ENCODE peak calls at places on chromosomes 12 and 14, in five cellular contexts. One of them, this sample, is unnamed.

GRCh38 chr14:57943038-57943437 is 77.1 kb upstream of the SLC35F4 start:
- DNase-seq in T-helper 1 cell: no peak
- DNase-seq in esophagus squamous epithelium: no peak
- DNase-seq in fibroblast of the conjunctiva: no peak
- DNase-seq in lower leg skin: no peak
- DNase-seq in this sample: no peak

GRCh38 chr12:71070416-71071155 is 87.2 kb downstream of the TSPAN8 start:
- DNase-seq in T-helper 1 cell: no peak
- DNase-seq in esophagus squamous epithelium: no peak
- DNase-seq in fibroblast of the conjunctiva: peak
- DNase-seq in lower leg skin: no peak
- DNase-seq in this sample: no peak

GRCh38 chr14:101495827-101496778 is 65.2 kb upstream of the DIO3 start:
- DNase-seq in T-helper 1 cell: no peak
- DNase-seq in esophagus squamous epithelium: no peak
- DNase-seq in fibroblast of the conjunctiva: no peak
- DNase-seq in lower leg skin: peak
- DNase-seq in this sample: no peak

GRCh38 chr14:88682495-88683114 is 110.1 kb downstream of the EML5 start:
- DNase-seq in T-helper 1 cell: no peak
- DNase-seq in esophagus squamous epithelium: no peak
- DNase-seq in fibroblast of the conjunctiva: no peak
- DNase-seq in lower leg skin: no peak
- DNase-seq in this sample: no peak

GRCh38 chr12:58502236-58502635 is 418.1 kb downstream of the LRIG3 start:
- DNase-seq in T-helper 1 cell: no peak
- DNase-seq in esophagus squamous epithelium: no peak
- DNase-seq in fibroblast of the conjunctiva: no peak
- DNase-seq in lower leg skin: no peak
- DNase-seq in this sample: no peak

GRCh38 chr14:89542768-89543419 is 125.9 kb upstream of the FOXN3 start:
- DNase-seq in T-helper 1 cell: no peak
- DNase-seq in esophagus squamous epithelium: no peak
- DNase-seq in fibroblast of the conjunctiva: no peak
- DNase-seq in lower leg skin: no peak
- DNase-seq in this sample: no peak

GRCh38 chr14:52583544-52583943 is 30.9 kb downstream of the GPR137C start:
- DNase-seq in T-helper 1 cell: no peak
- DNase-seq in esophagus squamous epithelium: no peak
- DNase-seq in fibroblast of the conjunctiva: no peak
- DNase-seq in lower leg skin: no peak
- DNase-seq in this sample: no peak

GRCh38 chr14:59482471-59483331 is 1.5 kb downstream of the L3HYPDH start:
- DNase-seq in T-helper 1 cell: no peak
- DNase-seq in esophagus squamous epithelium: no peak
- DNase-seq in fibroblast of the conjunctiva: peak
- DNase-seq in lower leg skin: no peak
- DNase-seq in this sample: no peak

This sample was measured in cerebellar nuclear complex.